ENCODE peak calls at places on chromosomes 7 and 10, in nine cellular contexts. One of them, this sample, is unnamed.

GRCh38 chr7:139539231-139539630 is 15.7 kb downstream of the CLEC2L start:
- DNase-seq in left lung: no peak
- DNase-seq in heart left ventricle: no peak
- DNase-seq in H9: no peak
- DNase-seq in Calu3: no peak
- DNase-seq in progenitor cell of endocrine pancreas: no peak
- DNase-seq in brain microvascular endothelial cell: no peak
- DNase-seq in activated CD8-positive, alpha-beta T cell treated with anti-CD3 and anti-CD28 coated beads for 36 hours: no peak
- DNase-seq in MCF 10A: no peak
- DNase-seq in this sample: no peak

GRCh38 chr10:24209421-24209770 is 458 bp downstream of the KIAA1217 start:
- DNase-seq in left lung: no peak
- DNase-seq in heart left ventricle: no peak
- DNase-seq in H9: no peak
- DNase-seq in Calu3: no peak
- DNase-seq in progenitor cell of endocrine pancreas: no peak
- DNase-seq in brain microvascular endothelial cell: peak
- DNase-seq in activated CD8-positive, alpha-beta T cell treated with anti-CD3 and anti-CD28 coated beads for 36 hours: peak
- DNase-seq in MCF 10A: peak
- DNase-seq in this sample: peak

GRCh38 chr7:24372973-24373372 is 89.0 kb downstream of the NPY start:
- DNase-seq in left lung: no peak
- DNase-seq in heart left ventricle: no peak
- DNase-seq in H9: no peak
- DNase-seq in Calu3: no peak
- DNase-seq in progenitor cell of endocrine pancreas: no peak
- DNase-seq in brain microvascular endothelial cell: no peak
- DNase-seq in activated CD8-positive, alpha-beta T cell treated with anti-CD3 and anti-CD28 coated beads for 36 hours: no peak
- DNase-seq in MCF 10A: no peak
- DNase-seq in this sample: no peak

GRCh38 chr7:99224263-99224947 is 16.5 kb upstream of the KPNA7 start:
- DNase-seq in left lung: no peak
- DNase-seq in heart left ventricle: no peak
- DNase-seq in H9: no peak
- DNase-seq in Calu3: peak
- DNase-seq in progenitor cell of endocrine pancreas: no peak
- DNase-seq in brain microvascular endothelial cell: peak
- DNase-seq in activated CD8-positive, alpha-beta T cell treated with anti-CD3 and anti-CD28 coated beads for 36 hours: peak
- DNase-seq in MCF 10A: peak
- DNase-seq in this sample: peak

GRCh38 chr7:106818736-106819135 is 46.3 kb upstream of the PIK3CG start:
- DNase-seq in left lung: no peak
- DNase-seq in heart left ventricle: no peak
- DNase-seq in H9: no peak
- DNase-seq in Calu3: no peak
- DNase-seq in progenitor cell of endocrine pancreas: no peak
- DNase-seq in brain microvascular endothelial cell: no peak
- DNase-seq in activated CD8-positive, alpha-beta T cell treated with anti-CD3 and anti-CD28 coated beads for 36 hours: no peak
- DNase-seq in MCF 10A: no peak
- DNase-seq in this sample: no peak

GRCh38 chr10:71567006-71567405 is 152.6 kb downstream of the C10orf105 start:
- DNase-seq in left lung: no peak
- DNase-seq in heart left ventricle: no peak
- DNase-seq in H9: no peak
- DNase-seq in Calu3: no peak
- DNase-seq in progenitor cell of endocrine pancreas: no peak
- DNase-seq in brain microvascular endothelial cell: no peak
- DNase-seq in activated CD8-positive, alpha-beta T cell treated with anti-CD3 and anti-CD28 coated beads for 36 hours: no peak
- DNase-seq in MCF 10A: no peak
- DNase-seq in this sample: no peak

GRCh38 chr10:69428138-69428537 is 11.4 kb upstream of the TACR2 start:
- DNase-seq in left lung: no peak
- DNase-seq in heart left ventricle: no peak
- DNase-seq in H9: no peak
- DNase-seq in Calu3: no peak
- DNase-seq in progenitor cell of endocrine pancreas: no peak
- DNase-seq in brain microvascular endothelial cell: no peak
- DNase-seq in activated CD8-positive, alpha-beta T cell treated with anti-CD3 and anti-CD28 coated beads for 36 hours: no peak
- DNase-seq in MCF 10A: no peak
- DNase-seq in this sample: no peak

GRCh38 chr7:497346-497745 is 22.3 kb downstream of the PDGFA start:
- DNase-seq in left lung: peak
- DNase-seq in heart left ventricle: peak
- DNase-seq in H9: no peak
- DNase-seq in Calu3: no peak
- DNase-seq in progenitor cell of endocrine pancreas: no peak
- DNase-seq in brain microvascular endothelial cell: no peak
- DNase-seq in activated CD8-positive, alpha-beta T cell treated with anti-CD3 and anti-CD28 coated beads for 36 hours: no peak
- DNase-seq in MCF 10A: no peak
- DNase-seq in this sample: no peak

GRCh38 chr10:30535677-30536076 is 93.9 kb downstream of the LYZL2 start:
- DNase-seq in left lung: no peak
- DNase-seq in heart left ventricle: no peak
- DNase-seq in H9: no peak
- DNase-seq in Calu3: no peak
- DNase-seq in progenitor cell of endocrine pancreas: no peak
- DNase-seq in brain microvascular endothelial cell: no peak
- DNase-seq in activated CD8-positive, alpha-beta T cell treated with anti-CD3 and anti-CD28 coated beads for 36 hours: no peak
- DNase-seq in MCF 10A: no peak
- DNase-seq in this sample: no peak

GRCh38 chr10:84317174-84317573 is 11.2 kb upstream of the CCSER2 start:
- DNase-seq in left lung: no peak
- DNase-seq in heart left ventricle: no peak
- DNase-seq in H9: no peak
- DNase-seq in Calu3: no peak
- DNase-seq in progenitor cell of endocrine pancreas: no peak
- DNase-seq in brain microvascular endothelial cell: no peak
- DNase-seq in activated CD8-positive, alpha-beta T cell treated with anti-CD3 and anti-CD28 coated beads for 36 hours: no peak
- DNase-seq in MCF 10A: no peak
- DNase-seq in this sample: no peak

GRCh38 chr10:33126118-33126517 is 168.1 kb upstream of the ITGB1 start:
- DNase-seq in left lung: no peak
- DNase-seq in heart left ventricle: no peak
- DNase-seq in H9: no peak
- DNase-seq in Calu3: no peak
- DNase-seq in progenitor cell of endocrine pancreas: no peak
- DNase-seq in brain microvascular endothelial cell: peak
- DNase-seq in activated CD8-positive, alpha-beta T cell treated with anti-CD3 and anti-CD28 coated beads for 36 hours: peak
- DNase-seq in MCF 10A: peak
- DNase-seq in this sample: peak

GRCh38 chr7:116367171-116367813 is 132.2 kb upstream of the CAV2 start:
- DNase-seq in left lung: no peak
- DNase-seq in heart left ventricle: no peak
- DNase-seq in H9: peak
- DNase-seq in Calu3: peak
- DNase-seq in progenitor cell of endocrine pancreas: no peak
- DNase-seq in brain microvascular endothelial cell: no peak
- DNase-seq in activated CD8-positive, alpha-beta T cell treated with anti-CD3 and anti-CD28 coated beads for 36 hours: no peak
- DNase-seq in MCF 10A: no peak
- DNase-seq in this sample: no peak

GRCh38 chr7:1480670-1481069 is 21.4 kb upstream of the MICALL2 start:
- DNase-seq in left lung: no peak
- DNase-seq in heart left ventricle: no peak
- DNase-seq in H9: no peak
- DNase-seq in Calu3: no peak
- DNase-seq in progenitor cell of endocrine pancreas: no peak
- DNase-seq in brain microvascular endothelial cell: no peak
- DNase-seq in activated CD8-positive, alpha-beta T cell treated with anti-CD3 and anti-CD28 coated beads for 36 hours: no peak
- DNase-seq in MCF 10A: no peak
- DNase-seq in this sample: no peak

GRCh38 chr10:66925896-66926719 is at the start of gene LRRTM3:
- DNase-seq in left lung: no peak
- DNase-seq in heart left ventricle: no peak
- DNase-seq in H9: peak
- DNase-seq in Calu3: peak
- DNase-seq in progenitor cell of endocrine pancreas: peak
- DNase-seq in brain microvascular endothelial cell: peak
- DNase-seq in activated CD8-positive, alpha-beta T cell treated with anti-CD3 and anti-CD28 coated beads for 36 hours: peak
- DNase-seq in MCF 10A: peak
- DNase-seq in this sample: peak

GRCh38 chr7:64888901-64889685 is 14.0 kb upstream of the ZNF273 start:
- DNase-seq in left lung: peak
- DNase-seq in heart left ventricle: no peak
- DNase-seq in H9: no peak
- DNase-seq in Calu3: no peak
- DNase-seq in progenitor cell of endocrine pancreas: no peak
- DNase-seq in brain microvascular endothelial cell: no peak
- DNase-seq in activated CD8-positive, alpha-beta T cell treated with anti-CD3 and anti-CD28 coated beads for 36 hours: peak
- DNase-seq in MCF 10A: no peak
- DNase-seq in this sample: peak

GRCh38 chr10:17001297-17001744 is 128.3 kb downstream of the CUBN start:
- DNase-seq in left lung: no peak
- DNase-seq in heart left ventricle: no peak
- DNase-seq in H9: no peak
- DNase-seq in Calu3: no peak
- DNase-seq in progenitor cell of endocrine pancreas: no peak
- DNase-seq in brain microvascular endothelial cell: peak
- DNase-seq in activated CD8-positive, alpha-beta T cell treated with anti-CD3 and anti-CD28 coated beads for 36 hours: no peak
- DNase-seq in MCF 10A: no peak
- DNase-seq in this sample: peak

GRCh38 chr7:43953071-43953470 is 26.8 kb downstream of the UBE2D4 start:
- DNase-seq in left lung: no peak
- DNase-seq in heart left ventricle: no peak
- DNase-seq in H9: no peak
- DNase-seq in Calu3: no peak
- DNase-seq in progenitor cell of endocrine pancreas: no peak
- DNase-seq in brain microvascular endothelial cell: no peak
- DNase-seq in activated CD8-positive, alpha-beta T cell treated with anti-CD3 and anti-CD28 coated beads for 36 hours: no peak
- DNase-seq in MCF 10A: no peak
- DNase-seq in this sample: no peak

GRCh38 chr7:43952028-43952427 is 25.8 kb downstream of the UBE2D4 start:
- DNase-seq in left lung: no peak
- DNase-seq in heart left ventricle: no peak
- DNase-seq in H9: no peak
- DNase-seq in Calu3: no peak
- DNase-seq in progenitor cell of endocrine pancreas: no peak
- DNase-seq in brain microvascular endothelial cell: no peak
- DNase-seq in activated CD8-positive, alpha-beta T cell treated with anti-CD3 and anti-CD28 coated beads for 36 hours: no peak
- DNase-seq in MCF 10A: no peak
- DNase-seq in this sample: no peak

GRCh38 chr7:43956022-43956421 is 29.8 kb downstream of the UBE2D4 start:
- DNase-seq in left lung: no peak
- DNase-seq in heart left ventricle: no peak
- DNase-seq in H9: no peak
- DNase-seq in Calu3: no peak
- DNase-seq in progenitor cell of endocrine pancreas: no peak
- DNase-seq in brain microvascular endothelial cell: no peak
- DNase-seq in activated CD8-positive, alpha-beta T cell treated with anti-CD3 and anti-CD28 coated beads for 36 hours: no peak
- DNase-seq in MCF 10A: no peak
- DNase-seq in this sample: no peak

DNA sequence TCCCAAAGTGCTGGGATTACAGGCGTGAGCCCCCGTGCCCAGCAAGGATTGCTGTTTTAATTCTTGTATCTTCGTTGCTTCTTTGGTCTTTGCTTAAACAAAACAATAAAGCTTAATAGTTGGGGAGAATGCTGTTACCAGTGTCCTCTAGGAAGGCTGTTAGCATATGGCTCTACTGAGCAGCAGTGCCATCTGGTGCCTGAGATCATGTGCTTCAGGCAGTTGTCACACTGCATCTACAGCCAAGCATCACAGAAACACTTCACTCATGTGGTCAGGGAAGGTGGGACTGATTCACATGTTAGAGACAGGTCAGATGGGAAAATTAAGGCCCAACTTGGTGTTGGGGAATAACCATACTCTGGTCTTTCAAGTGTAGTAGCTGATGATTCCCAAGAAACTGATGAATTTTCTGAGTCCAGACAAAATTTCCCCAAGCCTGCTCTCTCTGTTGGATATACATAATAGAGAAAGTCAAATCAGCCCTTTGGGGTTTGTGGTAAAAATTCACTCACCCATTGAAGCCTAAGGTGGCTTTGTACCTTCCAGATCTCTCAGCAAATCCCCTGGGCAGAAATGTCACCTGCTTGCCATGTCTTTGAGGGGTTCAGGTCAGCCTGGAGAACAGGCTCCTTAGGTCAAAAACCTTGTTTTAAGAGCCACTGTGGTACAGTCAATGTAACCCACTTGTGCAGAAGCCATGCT is 28.4 kb downstream of the UBE2D4 start:
- DNase-seq in left lung: no peak
- DNase-seq in heart left ventricle: no peak
- DNase-seq in H9: peak
- DNase-seq in Calu3: peak
- DNase-seq in progenitor cell of endocrine pancreas: no peak
- DNase-seq in brain microvascular endothelial cell: peak
- DNase-seq in activated CD8-positive, alpha-beta T cell treated with anti-CD3 and anti-CD28 coated beads for 36 hours: peak
- DNase-seq in MCF 10A: peak
- DNase-seq in this sample: peak
- TF ChIP-seq CTCF in left lung: no peak
- TF ChIP-seq CTCF in heart left ventricle: peak
- TF ChIP-seq CTCF in H9: peak
- TF ChIP-seq CTCF in Calu3: peak
- TF ChIP-seq CTCF in progenitor cell of endocrine pancreas: peak
- TF ChIP-seq CTCF in brain microvascular endothelial cell: peak
- TF ChIP-seq CTCF in activated CD8-positive, alpha-beta T cell treated with anti-CD3 and anti-CD28 coated beads for 36 hours: no peak
- TF ChIP-seq CTCF in MCF 10A: peak
- TF ChIP-seq CTCF in this sample: peak

GRCh38 chr10:3622845-3623621 is 162.0 kb downstream of the KLF6 start:
- DNase-seq in left lung: no peak
- DNase-seq in heart left ventricle: no peak
- DNase-seq in H9: no peak
- DNase-seq in Calu3: no peak
- DNase-seq in progenitor cell of endocrine pancreas: no peak
- DNase-seq in brain microvascular endothelial cell: peak
- DNase-seq in activated CD8-positive, alpha-beta T cell treated with anti-CD3 and anti-CD28 coated beads for 36 hours: peak
- DNase-seq in MCF 10A: peak
- DNase-seq in this sample: peak
- TF ChIP-seq CTCF in left lung: no peak
- TF ChIP-seq CTCF in heart left ventricle: no peak
- TF ChIP-seq CTCF in H9: no peak
- TF ChIP-seq CTCF in Calu3: no peak
- TF ChIP-seq CTCF in progenitor cell of endocrine pancreas: no peak
- TF ChIP-seq CTCF in brain microvascular endothelial cell: no peak
- TF ChIP-seq CTCF in activated CD8-positive, alpha-beta T cell treated with anti-CD3 and anti-CD28 coated beads for 36 hours: no peak
- TF ChIP-seq CTCF in MCF 10A: no peak
- TF ChIP-seq CTCF in this sample: no peak

GRCh38 chr7:100802951-100803350 is 24.4 kb downstream of the EPHB4 start:
- DNase-seq in left lung: peak
- DNase-seq in heart left ventricle: no peak
- DNase-seq in H9: no peak
- DNase-seq in Calu3: no peak
- DNase-seq in progenitor cell of endocrine pancreas: no peak
- DNase-seq in brain microvascular endothelial cell: no peak
- DNase-seq in activated CD8-positive, alpha-beta T cell treated with anti-CD3 and anti-CD28 coated beads for 36 hours: no peak
- DNase-seq in MCF 10A: peak
- DNase-seq in this sample: no peak
- TF ChIP-seq CTCF in left lung: no peak
- TF ChIP-seq CTCF in heart left ventricle: no peak
- TF ChIP-seq CTCF in H9: no peak
- TF ChIP-seq CTCF in Calu3: no peak
- TF ChIP-seq CTCF in progenitor cell of endocrine pancreas: no peak
- TF ChIP-seq CTCF in brain microvascular endothelial cell: no peak
- TF ChIP-seq CTCF in activated CD8-positive, alpha-beta T cell treated with anti-CD3 and anti-CD28 coated beads for 36 hours: no peak
- TF ChIP-seq CTCF in MCF 10A: no peak
- TF ChIP-seq CTCF in this sample: no peak

DNA sequence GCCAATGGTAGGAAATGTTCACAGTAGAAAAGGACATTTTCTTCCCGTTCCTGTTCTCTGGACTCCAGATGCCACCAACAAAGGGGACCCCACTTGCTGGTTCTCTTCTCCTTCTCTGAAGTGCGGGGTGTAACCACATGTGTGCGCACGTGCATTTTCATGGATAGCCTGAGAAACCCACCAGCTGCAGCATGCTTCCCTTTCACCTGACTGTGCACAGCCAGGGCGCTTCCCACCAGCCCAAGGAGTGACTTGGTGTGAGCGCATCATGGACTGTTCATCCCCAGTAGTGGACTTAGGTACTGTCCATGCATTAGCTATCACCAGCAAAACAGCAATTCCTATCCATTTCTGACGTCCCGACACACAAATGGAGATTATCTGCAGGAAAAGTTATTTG is 29.6 kb upstream of the DPYSL4 start:
- DNase-seq in left lung: peak
- DNase-seq in heart left ventricle: peak
- DNase-seq in H9: no peak
- DNase-seq in Calu3: no peak
- DNase-seq in progenitor cell of endocrine pancreas: no peak
- DNase-seq in brain microvascular endothelial cell: no peak
- DNase-seq in activated CD8-positive, alpha-beta T cell treated with anti-CD3 and anti-CD28 coated beads for 36 hours: no peak
- DNase-seq in MCF 10A: no peak
- DNase-seq in this sample: no peak
- TF ChIP-seq CTCF in left lung: no peak
- TF ChIP-seq CTCF in heart left ventricle: no peak
- TF ChIP-seq CTCF in H9: no peak
- TF ChIP-seq CTCF in Calu3: no peak
- TF ChIP-seq CTCF in progenitor cell of endocrine pancreas: no peak
- TF ChIP-seq CTCF in brain microvascular endothelial cell: no peak
- TF ChIP-seq CTCF in activated CD8-positive, alpha-beta T cell treated with anti-CD3 and anti-CD28 coated beads for 36 hours: no peak
- TF ChIP-seq CTCF in MCF 10A: no peak
- TF ChIP-seq CTCF in this sample: no peak

This sample was measured in cardiac fibroblast.